ENCODE peak calls at places on chromosomes 2 and 18, in four cellular contexts. N, M, H and B are unnamed samples.

GRCh38 chr2:222037211-222037610 is 261.6 kb downstream of the PAX3 start:
- DNase-seq in N (no peak), M (no peak), H (no peak), B (no peak)

GRCh38 chr2:152861349-152861942 is 143.0 kb downstream of the ARL6IP6 start:
- DNase-seq in N (no peak), M (peak), H (peak), B (peak)

GRCh38 chr2:227719637-227720036 is 1.8 kb upstream of the SLC19A3 start:
- DNase-seq in N (no peak), M (no peak), H (no peak), B (no peak)

GRCh38 chr18:70216788-70217187 is 11.3 kb upstream of the RTTN start:
- DNase-seq in N (no peak), M (no peak), H (no peak), B (no peak)

GRCh38 chr2:17545680-17546613 is 5.5 kb downstream of the VSNL1 start:
- DNase-seq in N (no peak), M (no peak), H (no peak), B (no peak)

GRCh38 chr18:63997606-63998005 is 27.7 kb downstream of the SERPINB8 start:
- DNase-seq in N (no peak), M (no peak), H (no peak), B (no peak)

GRCh38 chr2:158963036-158963435 is 5.4 kb upstream of the TANC1 start:
- DNase-seq in N (no peak), M (no peak), H (no peak), B (no peak)

GRCh38 chr2:120381661-120382060 is 35.7 kb downstream of the INHBB start:
- DNase-seq in N (no peak), M (no peak), H (no peak), B (no peak)

GRCh38 chr2:96949701-96950350 is 36.6 kb downstream of the FAM178B start:
- DNase-seq in N (no peak), M (no peak), H (no peak), B (no peak)

GRCh38 chr2:234427081-234428058 is 69.5 kb downstream of the ARL4C start:
- DNase-seq in N (no peak), M (peak), H (peak), B (no peak)

GRCh38 chr2:161068670-161069069 is 91.6 kb upstream of the TANK start:
- DNase-seq in N (no peak), M (no peak), H (no peak), B (no peak)

GRCh38 chr2:102060792-102061191 is 69.0 kb downstream of the IL1R2 start:
- DNase-seq in N (no peak), M (no peak), H (no peak), B (no peak)

GRCh38 chr2:54067851-54068375 is 47.5 kb upstream of the ACYP2 start:
- DNase-seq in N (no peak), M (no peak), H (no peak), B (no peak)

GRCh38 chr2:202950592-202950991 is 38.5 kb downstream of the CARF start:
- DNase-seq in N (no peak), M (no peak), H (no peak), B (peak)

GRCh38 chr2:171711351-171711750 is 24.1 kb downstream of the DYNC1I2 start:
- DNase-seq in N (no peak), M (no peak), H (peak), B (no peak)

GRCh38 chr2:199455533-199456382 is 2.0 kb downstream of the SATB2 start:
- DNase-seq in N (no peak), M (peak), H (peak), B (no peak)

GRCh38 chr2:59383473-59383872 is 1142.3 kb upstream of the FANCL start:
- DNase-seq in N (no peak), M (no peak), H (no peak), B (no peak)

GRCh38 chr18:27413495-27414401 is 228.6 kb upstream of the CHST9 start:
- DNase-seq in N (no peak), M (no peak), H (no peak), B (no peak)

GRCh38 chr18:56309104-56309503 is 329.3 kb downstream of the TXNL1 start:
- DNase-seq in N (no peak), M (no peak), H (no peak), B (no peak)

GRCh38 chr2:25402477-25402876 is 60.8 kb upstream of the DNMT3A start:
- DNase-seq in N (no peak), M (no peak), H (no peak), B (no peak)

GRCh38 chr2:220394433-220394832 is 767.0 kb downstream of the SLC4A3 start:
- DNase-seq in N (no peak), M (no peak), H (peak), B (no peak)

GRCh38 chr2:148021059-148021985 is at the start of gene MBD5:
- DNase-seq in N (peak), M (peak), H (peak), B (peak)

GRCh38 chr2:68620762-68621161 is 22.6 kb upstream of the PROKR1 start:
- DNase-seq in N (no peak), M (no peak), H (no peak), B (no peak)

GRCh38 chr18:44093253-44093652 is 587.4 kb upstream of the SETBP1 start:
- DNase-seq in N (no peak), M (no peak), H (no peak), B (no peak)

GRCh38 chr18:29430416-29430815 is 1253.5 kb upstream of the CDH2 start:
- DNase-seq in N (no peak), M (no peak), H (peak), B (no peak)

GRCh38 chr2:41432459-41432858 is 615.4 kb upstream of the PKDCC start:
- DNase-seq in N (no peak), M (no peak), H (no peak), B (no peak)